ENCODE peak calls at places on chromosomes 12 and 14, in five cellular contexts. R is ascending aorta, I is adrenal gland, B is NCI-H1417, P is Calu3. W is an unnamed sample.

GRCh38 chr12:63965936-63966602 is 121.6 kb downstream of the SRGAP1 start:
- DNase-seq in R (no peak), I (no peak), B (no peak), P (no peak), W (no peak)

GRCh38 chr12:105724651-105725050 is 394.2 kb downstream of the C12orf75 start:
- DNase-seq in R (no peak), I (no peak), B (no peak), P (no peak), W (no peak)

GRCh38 chr14:103022669-103023044 is 34.7 kb downstream of the CDC42BPB start:
- DNase-seq in R (no peak), I (no peak), B (peak), P (no peak), W (peak)

GRCh38 chr12:130031571-130032189 is 127.9 kb upstream of the TMEM132D start:
- DNase-seq in R (no peak), I (peak), B (peak), P (peak), W (no peak)

GRCh38 chr12:115433014-115433634 is 749.1 kb upstream of the TBX3 start:
- DNase-seq in R (no peak), I (peak), B (no peak), P (no peak), W (no peak)

GRCh38 chr12:108846320-108846719 is 11.1 kb downstream of the SSH1 start:
- DNase-seq in R (no peak), I (peak), B (no peak), P (no peak), W (peak)

GRCh38 chr12:124422142-124422569 is 127.3 kb downstream of the RFLNA start:
- DNase-seq in R (no peak), I (peak), B (peak), P (peak), W (no peak)

GRCh38 chr14:104966261-104967143 is 11.7 kb downstream of the AHNAK2 start:
- DNase-seq in R (no peak), I (no peak), B (no peak), P (no peak), W (no peak)

GRCh38 chr14:71604231-71604630 is 328.0 kb upstream of the RGS6 start:
- DNase-seq in R (no peak), I (no peak), B (no peak), P (no peak), W (no peak)

GRCh38 chr12:47222960-47223847 is 143.4 kb upstream of the AMIGO2 start:
- DNase-seq in R (no peak), I (peak), B (no peak), P (no peak), W (no peak)

GRCh38 chr12:39393890-39394289 is 49.0 kb downstream of the KIF21A start:
- DNase-seq in R (no peak), I (no peak), B (no peak), P (no peak), W (no peak)

GRCh38 chr14:52694761-52695480 is 437 bp downstream of the ERO1A start:
- DNase-seq in R (no peak), I (peak), B (peak), P (peak), W (peak)

GRCh38 chr14:64725360-64725815 is 21.2 kb downstream of the PLEKHG3 start:
- DNase-seq in R (no peak), I (no peak), B (peak), P (no peak), W (no peak)

GRCh38 chr12:95096378-95096777 is 23.0 kb upstream of the NR2C1 start:
- DNase-seq in R (no peak), I (no peak), B (no peak), P (no peak), W (no peak)

GRCh38 chr12:728781-729180 is 23.6 kb upstream of the WNK1 start:
- DNase-seq in R (no peak), I (no peak), B (no peak), P (no peak), W (no peak)

GRCh38 chr12:27388650-27389049 is 56.0 kb downstream of the BMAL2 start:
- DNase-seq in R (no peak), I (no peak), B (no peak), P (no peak), W (no peak)

GRCh38 chr14:22276913-22277816 is 311.9 kb downstream of the DAD1 start:
- DNase-seq in R (no peak), I (no peak), B (peak), P (no peak), W (no peak)

GRCh38 chr12:57250541-57250940 is 446 bp downstream of the STAC3 start:
- DNase-seq in R (no peak), I (no peak), B (no peak), P (no peak), W (no peak)

GRCh38 chr12:43238281-43238680 is 313.7 kb downstream of the ADAMTS20 start:
- DNase-seq in R (no peak), I (no peak), B (no peak), P (no peak), W (no peak)

GRCh38 chr12:118841588-118841987 is 139.8 kb upstream of the SRRM4 start:
- DNase-seq in R (no peak), I (no peak), B (no peak), P (no peak), W (no peak)

GRCh38 chr14:103928011-103928890 is at the start of gene TDRD9:
- DNase-seq in R (no peak), I (no peak), B (peak), P (no peak), W (no peak)

GRCh38 chr14:69979882-69980281 is 100.7 kb downstream of the SMOC1 start:
- DNase-seq in R (no peak), I (no peak), B (no peak), P (no peak), W (no peak)

GRCh38 chr14:100765296-100765695 is 38.6 kb downstream of the DLK1 start:
- DNase-seq in R (no peak), I (no peak), B (no peak), P (no peak), W (no peak)

GRCh38 chr12:2011641-2012607 is 7.7 kb upstream of the DCP1B start:
- DNase-seq in R (no peak), I (no peak), B (peak), P (no peak), W (no peak)

GRCh38 chr12:41645624-41646023 is 457.5 kb downstream of the PDZRN4 start:
- DNase-seq in R (no peak), I (no peak), B (no peak), P (no peak), W (no peak)

GRCh38 chr12:16586350-16587109 is 19.4 kb downstream of the LMO3 start:
- DNase-seq in R (no peak), I (no peak), B (no peak), P (no peak), W (peak)

GRCh38 chr12:107296681-107297086 is 203.3 kb upstream of the CRY1 start:
- DNase-seq in R (no peak), I (no peak), B (no peak), P (no peak), W (no peak)

GRCh38 chr12:85157023-85157626 is 121.0 kb downstream of the LRRIQ1 start:
- DNase-seq in R (no peak), I (no peak), B (no peak), P (no peak), W (no peak)

GRCh38 chr12:96108321-96108720 is 72.9 kb upstream of the LTA4H start:
- DNase-seq in R (no peak), I (peak), B (no peak), P (peak), W (peak)

GRCh38 chr14:23483216-23483854 is 13.8 kb downstream of the NGDN start:
- DNase-seq in R (no peak), I (no peak), B (peak), P (peak), W (no peak)

GRCh38 chr12:76010732-76011458 is 20.7 kb downstream of the PHLDA1 start:
- DNase-seq in R (no peak), I (no peak), B (peak), P (no peak), W (no peak)

GRCh38 chr12:95522692-95523091 is 28.6 kb downstream of the USP44 start:
- DNase-seq in R (no peak), I (no peak), B (no peak), P (no peak), W (no peak)